ENCODE peak calls at places on chromosomes 4 and X, in six cellular contexts. H, M, L, A, B and X are unnamed samples.

GRCh38 chrX:66162331-66162822 is 1.7 kb upstream of the HEPH start:
- DNase-seq in H (no peak), M (peak), L (no peak), A (no peak), B (no peak), X (no peak)

GRCh38 chrX:122517781-122518180 is 666.3 kb upstream of the GRIA3 start:
- DNase-seq in H (no peak), M (no peak), L (no peak), A (no peak), B (no peak), X (no peak)

GRCh38 chrX:102858826-102859627 is 78.0 kb upstream of the RAB40AL start:
- DNase-seq in H (no peak), M (no peak), L (no peak), A (no peak), B (no peak), X (no peak)

GRCh38 chr4:74397748-74398426 is 32.9 kb downstream of the EREG start:
- DNase-seq in H (no peak), M (no peak), L (no peak), A (no peak), B (no peak), X (peak)

GRCh38 chrX:77638397-77638796 is 147.6 kb downstream of the ATRX start:
- DNase-seq in H (no peak), M (no peak), L (no peak), A (no peak), B (no peak), X (no peak)

GRCh38 chr4:185088899-185089298 is 54.2 kb upstream of the SLC25A4 start:
- DNase-seq in H (no peak), M (no peak), L (no peak), A (no peak), B (no peak), X (no peak)

GRCh38 chr4:8188743-8189550 is 10.1 kb upstream of the SH3TC1 start:
- DNase-seq in H (no peak), M (no peak), L (no peak), A (no peak), B (peak), X (peak)

GRCh38 chrX:130578906-130579305 is 177.1 kb downstream of the RBMX2 start:
- DNase-seq in H (no peak), M (no peak), L (no peak), A (no peak), B (no peak), X (no peak)

GRCh38 chr4:3059090-3059428 is 15.3 kb downstream of the HTT-AS start:
- DNase-seq in H (no peak), M (no peak), L (peak), A (no peak), B (no peak), X (no peak)

GRCh38 chrX:13485167-13485566 is 84.2 kb upstream of the EGFL6 start:
- DNase-seq in H (no peak), M (no peak), L (no peak), A (no peak), B (no peak), X (no peak)

GRCh38 chr4:10808591-10808990 is 124.0 kb upstream of the CLNK start:
- DNase-seq in H (no peak), M (peak), L (no peak), A (no peak), B (peak), X (no peak)

GRCh38 chr4:56181140-56181950 is 205.9 kb downstream of the AASDH start:
- DNase-seq in H (no peak), M (no peak), L (no peak), A (no peak), B (no peak), X (peak)

GRCh38 chr4:6235901-6236625 is 33.6 kb upstream of the WFS1 start:
- DNase-seq in H (no peak), M (no peak), L (no peak), A (no peak), B (no peak), X (no peak)

GRCh38 chrX:33817266-33817665 is 314.8 kb downstream of the FAM47A start:
- DNase-seq in H (no peak), M (no peak), L (no peak), A (no peak), B (no peak), X (no peak)

GRCh38 chrX:8579602-8580001 is 115.0 kb downstream of the VCX3B start:
- DNase-seq in H (no peak), M (no peak), L (no peak), A (no peak), B (no peak), X (no peak)

GRCh38 chr4:25792200-25792791 is 70.5 kb downstream of the SEL1L3 start:
- DNase-seq in H (no peak), M (no peak), L (no peak), A (no peak), B (no peak), X (peak)

GRCh38 chr4:6236816-6237390 is 32.7 kb upstream of the WFS1 start:
- DNase-seq in H (no peak), M (no peak), L (no peak), A (no peak), B (no peak), X (no peak)

GRCh38 chr4:128527356-128527755 is 239.7 kb upstream of the PGRMC2 start:
- DNase-seq in H (no peak), M (no peak), L (no peak), A (no peak), B (no peak), X (no peak)

GRCh38 chr4:7186516-7187296 is 5.6 kb upstream of the SORCS2 start:
- DNase-seq in H (no peak), M (no peak), L (no peak), A (no peak), B (no peak), X (no peak)

GRCh38 chr4:19010766-19011165 is 989.2 kb upstream of the LCORL start:
- DNase-seq in H (no peak), M (no peak), L (no peak), A (no peak), B (no peak), X (no peak)

GRCh38 chr4:104907074-104907649 is 239.5 kb upstream of the TET2 start:
- DNase-seq in H (no peak), M (no peak), L (no peak), A (no peak), B (no peak), X (no peak)